ENCODE peak calls at places on chromosome 20, in ten cellular contexts. P is astrocyte of the spinal cord; T is CD4-positive, alpha-beta T cell; E is neural crest cell; Z is AG10803; J is osteoblast; W is astrocyte; R is AG04450; D is HFFc6; H is BJ. L is an unnamed sample.
A peak's percentile ranks its signal among the peaks of the same experiment; 100 is the strongest.

GRCh38 chr20:19692100-19692499 is 66.0 kb upstream of the RIN2 start:
- DNase-seq in P (peak; percentile 40), T (no peak), E (no peak), Z (peak; percentile 31), J (no peak), W (peak; percentile 59), R (no peak), D (peak; percentile 14), H (no peak), L (no peak)

GRCh38 chr20:58160451-58161051 is 67.9 kb downstream of the ANKRD60 start:
- DNase-seq in P (peak; percentile 71), T (no peak), E (no peak), Z (peak; percentile 79), J (no peak), W (peak; percentile 26), R (no peak), D (peak; percentile 39), H (peak; percentile 31), L (no peak)

GRCh38 chr20:43508106-43508505 is 609 bp downstream of the L3MBTL1 start:
- DNase-seq in P (no peak), T (no peak), E (no peak), Z (no peak), J (peak; percentile 90), W (no peak), R (no peak), D (no peak), H (no peak), L (no peak)

GRCh38 chr20:53883098-53883762 is 187.2 kb downstream of the BCAS1 start:
- DNase-seq in P (peak; percentile 84), T (no peak), E (no peak), Z (peak; percentile 80), J (no peak), W (peak; percentile 88), R (no peak), D (peak; percentile 68), H (peak; percentile 66), L (no peak)

GRCh38 chr20:63574156-63574828 is at the start of gene HELZ2:
- DNase-seq in P (peak; percentile 62), T (peak; percentile 54), E (peak; percentile 38), Z (peak; percentile 56), J (peak; percentile 98), W (peak; percentile 16), R (no peak), D (peak; percentile 38), H (no peak), L (peak; percentile 94)

GRCh38 chr20:9555781-9556180 is 41.4 kb downstream of the LAMP5 start:
- DNase-seq in P (no peak), T (no peak), E (no peak), Z (no peak), J (no peak), W (no peak), R (no peak), D (peak; percentile 26), H (no peak), L (no peak)

GRCh38 chr20:22974354-22974753 is 60.8 kb upstream of the SSTR4 start:
- DNase-seq in P (no peak), T (no peak), E (no peak), Z (no peak), J (no peak), W (no peak), R (no peak), D (no peak), H (no peak), L (peak; percentile 19)

GRCh38 chr20:46799781-46800180 is 90.3 kb downstream of the SLC2A10 start:
- DNase-seq in P (no peak), T (no peak), E (no peak), Z (no peak), J (no peak), W (no peak), R (no peak), D (no peak), H (no peak), L (no peak)

GRCh38 chr20:44805335-44805734 is 5.0 kb downstream of the RIMS4 start:
- DNase-seq in P (no peak), T (no peak), E (no peak), Z (no peak), J (no peak), W (no peak), R (no peak), D (no peak), H (no peak), L (no peak)

GRCh38 chr20:63536241-63536977 is 767 bp downstream of the PTK6 start:
- DNase-seq in P (peak; percentile 37), T (no peak), E (no peak), Z (peak; percentile 39), J (peak; percentile 99), W (no peak), R (no peak), D (no peak), H (no peak), L (no peak)

GRCh38 chr20:62824476-62825287 is 7.8 kb downstream of the COL9A3 start:
- DNase-seq in P (peak; percentile 25), T (peak; percentile 47), E (peak; percentile 46), Z (no peak), J (peak; percentile 94), W (no peak), R (no peak), D (no peak), H (no peak), L (no peak)

GRCh38 chr20:25521382-25521781 is 63.9 kb downstream of the NINL start:
- DNase-seq in P (no peak), T (no peak), E (no peak), Z (no peak), J (no peak), W (no peak), R (no peak), D (no peak), H (no peak), L (no peak)

GRCh38 chr20:56439784-56440291 is 27.8 kb downstream of the CASS4 start:
- DNase-seq in P (peak; percentile 97), T (no peak), E (no peak), Z (peak; percentile 100), J (peak; percentile 95), W (peak; percentile 100), R (peak; percentile 100), D (peak; percentile 98), H (peak; percentile 98), L (no peak)

GRCh38 chr20:62303327-62304226 is 780 bp downstream of the ADRM1 start:
- DNase-seq in P (peak; percentile 8), T (no peak), E (peak; percentile 16), Z (peak; percentile 15), J (peak; percentile 95), W (no peak), R (no peak), D (no peak), H (no peak), L (peak; percentile 57)

GRCh38 chr20:60447703-60448102 is 489.5 kb downstream of the CDH26 start:
- DNase-seq in P (no peak), T (no peak), E (no peak), Z (peak; percentile 11), J (no peak), W (peak; percentile 15), R (no peak), D (peak; percentile 2), H (no peak), L (no peak)

GRCh38 chr20:21324126-21324525 is 21.0 kb downstream of the XRN2 start:
- DNase-seq in P (peak; percentile 29), T (no peak), E (no peak), Z (peak; percentile 18), J (no peak), W (no peak), R (no peak), D (no peak), H (no peak), L (no peak)

GRCh38 chr20:54339093-54339492 is 131.2 kb downstream of the PFDN4 start:
- DNase-seq in P (no peak), T (no peak), E (no peak), Z (no peak), J (no peak), W (no peak), R (no peak), D (no peak), H (no peak), L (no peak)

GRCh38 chr20:21719592-21720214 is 14.2 kb downstream of the PAX1 start:
- DNase-seq in P (peak; percentile 67), T (no peak), E (peak; percentile 74), Z (peak; percentile 60), J (peak; percentile 78), W (peak; percentile 14), R (peak; percentile 20), D (peak; percentile 50), H (no peak), L (peak; percentile 78)

GRCh38 chr20:19540401-19540800 is 217.7 kb upstream of the RIN2 start:
- DNase-seq in P (no peak), T (no peak), E (no peak), Z (no peak), J (no peak), W (no peak), R (no peak), D (no peak), H (no peak), L (peak; percentile 15)

GRCh38 chr20:38607351-38607750 is 5.7 kb downstream of the ARHGAP40 start:
- DNase-seq in P (no peak), T (no peak), E (no peak), Z (no peak), J (no peak), W (no peak), R (no peak), D (no peak), H (no peak), L (no peak)
- TF ChIP-seq CTCF in P (no peak), T (no peak), E (no peak), Z (no peak), J (no peak), W (no peak), R (no peak), D (no peak), H (no peak), L (no peak)

GRCh38 chr20:31720486-31721407 is 1.9 kb downstream of the BCL2L1 start:
- DNase-seq in P (no peak), T (no peak), E (no peak), Z (no peak), J (no peak), W (no peak), R (no peak), D (no peak), H (no peak), L (peak; percentile 42)
- TF ChIP-seq CTCF in P (no peak), T (no peak), E (no peak), Z (peak; percentile 9), J (peak; percentile 14), W (no peak), R (no peak), D (peak; percentile 41), H (no peak), L (peak; percentile 20)

GRCh38 chr20:48904566-48905321 is 16.8 kb upstream of the ARFGEF2 start:
- DNase-seq in P (peak; percentile 72), T (peak; percentile 51), E (peak; percentile 76), Z (peak; percentile 67), J (peak; percentile 84), W (peak; percentile 14), R (no peak), D (peak; percentile 63), H (peak; percentile 20), L (peak; percentile 65)
- TF ChIP-seq CTCF in P (peak; percentile 78), T (peak; percentile 89), E (peak; percentile 88), Z (peak; percentile 83), J (peak; percentile 83), W (peak; percentile 92), R (peak; percentile 85), D (peak; percentile 94), H (peak; percentile 71), L (peak; percentile 69)

GRCh38 chr20:672975-673604 is 2.5 kb downstream of the SCRT2 start:
- DNase-seq in P (no peak), T (no peak), E (no peak), Z (no peak), J (peak; percentile 83), W (no peak), R (no peak), D (no peak), H (no peak), L (no peak)
- TF ChIP-seq CTCF in P (peak; percentile 21), T (no peak), E (peak; percentile 32), Z (peak; percentile 21), J (peak; percentile 24), W (no peak), R (peak; percentile 11), D (peak; percentile 61), H (no peak), L (no peak)

L was measured in GM20000.